ENCODE peak calls at places on chromosomes 7 and 10, in four cellular contexts. T is A549, A is fibroblast of lung, D is pancreas. F is an unnamed sample.
A peak's percentile ranks its signal among the peaks of the same experiment; 100 is the strongest.

GRCh38 chr7:3301472-3301778 is 373 bp downstream of the SDK1 start:
- DNase-seq in T (no peak), A (no peak), D (no peak), F (no peak)

GRCh38 chr7:584122-584465 is 64.4 kb upstream of the PDGFA start:
- DNase-seq in T (no peak), A (no peak), D (no peak), F (no peak)

GRCh38 chr7:148729984-148730733 is 31.5 kb downstream of the CUL1 start:
- DNase-seq in T (no peak), A (peak; percentile 58), D (no peak), F (peak; percentile 40)

GRCh38 chr10:106661767-106662140 is 502.8 kb downstream of the SORCS1 start:
- DNase-seq in T (no peak), A (no peak), D (no peak), F (no peak)

GRCh38 chr7:30206466-30206865 is 71.7 kb downstream of the MTURN start:
- DNase-seq in T (peak; percentile 8), A (no peak), D (no peak), F (peak; percentile 31)

GRCh38 chr10:43371418-43371817 is at the start of gene FXYD4:
- DNase-seq in T (no peak), A (no peak), D (no peak), F (no peak)

GRCh38 chr10:97442277-97442676 is 3.5 kb downstream of the EXOSC1 start:
- DNase-seq in T (no peak), A (no peak), D (no peak), F (no peak)

GRCh38 chr7:133230591-133231194 is 22.2 kb upstream of the EXOC4 start:
- DNase-seq in T (peak; percentile 25), A (peak; percentile 70), D (no peak), F (peak; percentile 76)

GRCh38 chr10:34607894-34608293 is 207.2 kb downstream of the PARD3 start:
- DNase-seq in T (no peak), A (no peak), D (no peak), F (no peak)

GRCh38 chr7:150909192-150909591 is 56.9 kb downstream of the AOC1 start:
- DNase-seq in T (no peak), A (no peak), D (no peak), F (no peak)

GRCh38 chr7:114789942-114790341 is 132.0 kb upstream of the MDFIC start:
- DNase-seq in T (no peak), A (peak; percentile 82), D (no peak), F (peak; percentile 93)

DNA sequence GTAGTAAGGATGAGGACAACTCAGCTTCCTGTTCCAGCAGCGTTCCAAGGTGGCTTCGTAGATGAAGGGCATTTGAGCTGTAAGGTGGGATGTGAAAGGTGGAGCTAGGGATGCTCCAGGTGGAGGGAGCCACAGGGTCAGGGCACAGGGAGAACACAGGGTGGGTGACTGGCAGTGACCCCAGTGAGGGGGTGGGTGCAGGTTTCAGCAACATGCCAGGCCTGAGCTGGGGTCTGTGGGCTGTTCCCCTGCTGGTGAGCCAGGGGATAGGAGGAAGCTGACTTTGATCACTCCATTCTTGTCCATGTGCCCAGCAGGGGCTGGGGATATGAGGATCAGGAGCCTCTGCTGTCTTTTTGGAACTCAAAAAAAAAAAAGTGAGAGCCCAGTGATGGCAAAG is 33.2 kb downstream of the CDH23 start:
- DNase-seq in T (peak; percentile 35), A (no peak), D (no peak), F (no peak)
- TF ChIP-seq CTCF in T (no peak), A (no peak), D (no peak), F (peak; percentile 2)

GRCh38 chr7:27154369-27154768 is 2.0 kb upstream of the HOXA3 start:
- DNase-seq in T (no peak), A (no peak), D (no peak), F (no peak)
- H3K4me3 ChIP-seq in T (no peak overlapping the region), A (no peak overlapping the region), D (no peak overlapping the region), F (no peak overlapping the region)

GRCh38 chr10:100985336-100985735 is 2.0 kb downstream of the MRPL43 start:
- DNase-seq in T (no peak), A (no peak), D (peak; percentile 40), F (no peak)

GRCh38 chr10:100986623-100986951 is 710 bp downstream of the MRPL43 start:
- DNase-seq in T (no peak), A (no peak), D (no peak), F (no peak)

GRCh38 chr10:100987685-100988049 is 324 bp downstream of the TWNK start:
- DNase-seq in T (no peak), A (no peak), D (no peak), F (no peak)

GRCh38 chr10:100988166-100988565 is 823 bp downstream of the TWNK start:
- DNase-seq in T (no peak), A (no peak), D (no peak), F (no peak)

GRCh38 chr10:100986952-100987684 is at the start of the genes MRPL43 and TWNK:
- DNase-seq in T (peak; percentile 91), A (peak; percentile 68), D (peak; percentile 87), F (peak; percentile 68)
- TF ChIP-seq CTCF in T (no peak), A (no peak), D (no peak), F (no peak)

GRCh38 chr10:90856964-90857634 is 740 bp downstream of the HTR7 start:
- DNase-seq in T (no peak), A (no peak), D (peak; percentile 60), F (no peak)

GRCh38 chr10:90857635-90858488 is at the start of gene HTR7:
- DNase-seq in T (peak; percentile 69), A (peak; percentile 41), D (peak; percentile 87), F (no peak)

GRCh38 chr10:90858489-90858968 is 690 bp upstream of the HTR7 start:
- DNase-seq in T (no peak), A (no peak), D (no peak), F (no peak)

GRCh38 chr10:90855126-90855525 is 2.7 kb downstream of the HTR7 start:
- DNase-seq in T (no peak), A (no peak), D (no peak), F (no peak)

GRCh38 chr10:90856261-90856660 is 1.6 kb downstream of the HTR7 start:
- DNase-seq in T (no peak), A (no peak), D (no peak), F (no peak)
- H3K4me3 ChIP-seq in T (no peak overlapping the region), A (no peak overlapping the region), D (no peak overlapping the region), F (peak overlapping the region; percentile 75)

GRCh38 chr10:99285846-99286245 is 43.3 kb upstream of the CNNM1 start:
- DNase-seq in T (no peak), A (peak; percentile 26), D (no peak), F (no peak)

GRCh38 chr10:99279626-99280111 is 44.0 kb upstream of the HPSE2 start:
- DNase-seq in T (peak; percentile 7), A (peak; percentile 24), D (no peak), F (no peak)

GRCh38 chr10:99276848-99277486 is 41.3 kb upstream of the HPSE2 start:
- DNase-seq in T (peak; percentile 13), A (peak; percentile 47), D (no peak), F (peak; percentile 7)

GRCh38 chr10:99280472-99280871 is 44.8 kb upstream of the HPSE2 start:
- DNase-seq in T (no peak), A (no peak), D (no peak), F (no peak)
- TF ChIP-seq CTCF in T (no peak), A (no peak), D (no peak), F (no peak)

GRCh38 chr7:16667355-16667754 is 21.4 kb downstream of the BZW2 start:
- DNase-seq in T (no peak), A (no peak), D (no peak), F (no peak)

GRCh38 chr7:16670021-16670420 is 24.0 kb downstream of the BZW2 start:
- DNase-seq in T (no peak), A (peak; percentile 71), D (no peak), F (peak; percentile 75)

GRCh38 chr7:16669581-16669980 is 23.6 kb downstream of the BZW2 start:
- DNase-seq in T (no peak), A (peak; percentile 51), D (no peak), F (no peak)

GRCh38 chr7:16668978-16669377 is 23.0 kb downstream of the BZW2 start:
- DNase-seq in T (no peak), A (peak; percentile 44), D (no peak), F (no peak)

DNA sequence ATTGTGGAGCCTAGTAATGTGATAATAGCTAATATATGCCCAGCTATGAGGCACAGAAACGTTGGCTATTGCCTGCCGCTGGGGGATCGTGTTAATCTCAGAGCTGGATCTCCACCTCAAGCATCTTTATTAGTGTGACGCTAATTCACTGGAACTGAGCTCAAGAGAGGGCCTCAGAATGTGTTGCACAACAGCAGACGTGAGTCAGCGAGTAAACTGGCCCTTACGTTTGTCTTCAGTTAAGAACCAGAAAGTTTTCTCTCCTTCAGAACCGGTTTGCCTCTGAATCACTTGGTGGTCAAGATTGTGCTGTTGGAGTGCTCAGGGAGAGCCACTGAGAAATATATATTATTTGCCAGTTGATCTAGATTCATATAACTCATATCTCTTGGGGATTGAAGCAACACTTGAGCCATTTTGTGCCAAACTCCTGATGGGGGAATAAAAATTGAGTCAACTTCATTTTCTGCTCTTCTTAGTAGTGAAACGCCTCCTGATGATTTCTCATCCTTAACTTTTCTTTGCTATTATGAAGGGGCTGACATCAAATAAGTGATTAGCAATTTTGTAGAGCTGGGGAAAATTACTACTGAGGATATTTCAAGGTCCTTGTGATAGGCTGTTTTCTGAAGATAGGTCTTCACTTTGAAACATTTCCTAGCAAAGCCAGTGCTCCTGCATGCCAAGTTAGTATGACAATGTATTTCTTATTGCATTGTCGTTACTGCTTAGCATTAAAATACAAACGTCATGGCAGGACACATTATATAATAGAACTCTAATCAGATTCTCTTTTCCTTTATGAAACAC is 22.3 kb downstream of the BZW2 start:
- DNase-seq in T (peak; percentile 88), A (peak; percentile 100), D (no peak), F (peak; percentile 100)
- H3K4me3 ChIP-seq in T (no peak overlapping the region), A (no peak overlapping the region), D (no peak overlapping the region), F (no peak overlapping the region)

DNA sequence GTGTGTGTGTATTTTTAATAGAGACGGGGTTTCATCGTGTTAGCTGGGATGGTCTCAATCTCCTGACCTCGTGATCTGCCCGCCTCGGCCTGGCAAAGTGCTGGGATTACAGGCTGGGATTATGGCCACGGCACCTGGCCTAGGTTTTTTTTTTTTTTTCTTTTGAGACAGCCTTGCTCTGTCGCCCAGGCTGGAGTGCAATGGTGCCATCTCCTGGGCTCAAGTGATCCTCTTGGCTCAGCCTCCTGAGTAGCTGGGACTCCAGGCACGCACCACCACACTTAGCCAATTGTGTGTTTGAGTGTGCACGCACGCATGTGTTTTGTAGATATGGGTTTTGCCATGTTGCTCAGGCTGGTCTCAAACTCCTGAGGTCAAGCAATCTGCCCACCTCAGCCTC is 629.8 kb downstream of the ETV1 start:
- DNase-seq in T (no peak), A (no peak), D (no peak), F (no peak)
- TF ChIP-seq CTCF in T (no peak), A (no peak), D (no peak), F (no peak)

DNA sequence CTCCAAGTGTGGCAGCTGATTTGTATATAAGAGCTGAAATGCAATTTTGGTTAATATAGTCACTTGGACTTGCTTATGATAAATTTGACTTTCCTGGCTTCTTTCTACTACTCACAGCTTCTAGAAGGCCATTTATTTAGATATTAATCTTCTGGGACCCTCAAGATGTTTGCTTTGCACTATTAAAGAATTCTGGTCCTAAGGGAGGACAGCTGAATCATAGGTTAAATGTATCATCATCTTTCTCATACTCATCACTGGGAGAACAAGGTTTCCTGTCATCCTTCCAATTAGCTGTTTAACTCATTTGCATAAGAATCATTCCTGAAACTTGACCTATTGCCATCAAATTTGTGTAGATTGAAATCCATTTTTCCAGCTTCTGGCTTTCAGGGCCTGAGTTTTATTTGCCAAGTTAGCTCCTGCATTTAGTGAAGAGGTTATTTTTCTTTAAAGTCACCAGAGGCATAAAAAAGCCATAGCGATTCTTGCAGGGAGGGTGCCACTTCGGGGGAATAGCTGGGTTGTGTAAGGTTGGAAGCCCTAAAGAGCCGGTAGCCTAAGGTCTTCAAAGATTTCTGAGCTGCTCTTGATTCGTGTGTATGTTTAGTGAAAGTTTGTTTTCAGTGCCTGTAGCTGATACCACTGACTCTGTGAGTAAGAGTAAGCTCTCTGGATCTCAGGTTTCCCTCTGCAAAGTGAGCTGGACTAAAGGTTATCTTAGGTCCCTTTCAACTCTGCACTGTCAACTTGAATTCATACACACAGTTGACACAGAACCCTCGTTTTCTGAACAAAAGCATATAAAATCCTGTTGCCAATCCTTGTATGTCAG is 4.2 kb downstream of the MAP3K8 start:
- DNase-seq in T (no peak), A (peak; percentile 45), D (no peak), F (peak; percentile 41)
- H3K4me3 ChIP-seq in T (peak overlapping the region; percentile 94), A (peak overlapping the region; percentile 92), D (peak overlapping the region; percentile 3), F (peak overlapping the region; percentile 66)

F was measured in fibroblast of the aortic adventitia.